ENCODE peak calls at places on chromosomes 13 and 19, in eight cellular contexts. Q is mucosa of descending colon; W is activated CD8-positive, alpha-beta T cell treated with anti-CD3 and anti-CD28 coated beads for 36 hours; U is endothelial cell; J is Caco-2; R is fibroblast of lung; Y is A673; M is GM13976. I is an unnamed sample.

GRCh38 chr19:18089726-18090125 is 3.0 kb upstream of the IL12RB1 start:
- DNase-seq in J (no peak), W (peak; percentile 27), M (no peak), Y (no peak), R (no peak), U (no peak), Q (no peak), I (no peak)

GRCh38 chr19:31330761-31331160 is 18.5 kb downstream of the TSHZ3 start:
- DNase-seq in J (no peak), Q (no peak), U (no peak), Y (no peak), W (no peak), M (no peak), R (no peak), I (no peak)

GRCh38 chr19:16235811-16236710 is 38.4 kb downstream of the AP1M1 start:
- DNase-seq in Q (no peak), R (no peak), Y (no peak), W (no peak), U (no peak), M (no peak), J (no peak), I (no peak)

GRCh38 chr13:114126789-114127472 is 5.5 kb downstream of the RASA3 start:
- DNase-seq in Q (no peak), Y (no peak), R (no peak), M (no peak), U (no peak), J (no peak), W (peak; percentile 57), I (no peak)

GRCh38 chr13:40070357-40070756 is 414.9 kb downstream of the COG6 start:
- DNase-seq in W (no peak), M (no peak), Q (no peak), Y (no peak), R (no peak), U (no peak), J (no peak), I (no peak)

GRCh38 chr19:35978271-35978670 is 16.7 kb upstream of the SDHAF1 start:
- DNase-seq in M (no peak), Y (no peak), Q (no peak), J (no peak), U (no peak), R (no peak), W (no peak), I (no peak)

GRCh38 chr13:33976965-33977364 is 159.0 kb downstream of the RFC3 start:
- DNase-seq in M (no peak), W (no peak), R (no peak), U (no peak), Q (no peak), Y (no peak), J (no peak), I (no peak)

GRCh38 chr19:4705413-4706131 is 18.1 kb downstream of the DPP9 start:
- DNase-seq in U (no peak), R (no peak), Y (no peak), J (no peak), W (no peak), M (no peak), Q (peak; percentile 50), I (no peak)

GRCh38 chr19:42284066-42284501 is 15.0 kb downstream of the CIC start:
- DNase-seq in U (peak; percentile 54), W (peak; percentile 76), Y (peak; percentile 91), Q (peak; percentile 71), M (peak; percentile 94), R (peak; percentile 70), J (peak; percentile 85), I (peak; percentile 93)

GRCh38 chr13:59679239-59679638 is 484.5 kb downstream of the DIAPH3 start:
- DNase-seq in Y (peak; percentile 74), Q (no peak), U (peak; percentile 21), R (no peak), W (no peak), J (no peak), M (no peak), I (no peak)

GRCh38 chr13:63497601-63498000 is 2082.0 kb upstream of the PCDH20 start:
- DNase-seq in W (no peak), U (no peak), Q (no peak), R (peak; percentile 13), M (no peak), J (no peak), Y (no peak), I (no peak)

GRCh38 chr19:56596676-56597075 is 1.6 kb downstream of the ZNF71 start:
- DNase-seq in Y (no peak), R (no peak), U (peak; percentile 10), Q (no peak), M (no peak), J (no peak), W (no peak), I (no peak)

GRCh38 chr13:106098778-106099177 is 436.7 kb downstream of the EFNB2 start:
- DNase-seq in U (no peak), W (no peak), R (no peak), J (no peak), Q (no peak), Y (peak; percentile 5), M (no peak), I (no peak)

GRCh38 chr13:106102776-106103175 is 432.7 kb downstream of the EFNB2 start:
- DNase-seq in R (no peak), Q (no peak), W (no peak), Y (no peak), J (no peak), U (no peak), M (no peak), I (no peak)

GRCh38 chr13:106101201-106101600 is 434.3 kb downstream of the EFNB2 start:
- DNase-seq in Q (no peak), Y (no peak), J (no peak), R (peak; percentile 57), W (no peak), M (no peak), U (no peak), I (no peak)

GRCh38 chr13:106099765-106100164 is 435.7 kb downstream of the EFNB2 start:
- DNase-seq in U (no peak), Q (peak; percentile 56), Y (no peak), J (no peak), M (no peak), W (no peak), R (no peak), I (no peak)

GRCh38 chr13:106100261-106100919 is 435.1 kb downstream of the EFNB2 start:
- DNase-seq in M (no peak), W (peak; percentile 12), J (peak; percentile 98), Y (no peak), Q (peak; percentile 89), R (no peak), U (peak; percentile 9), I (no peak)
- TF ChIP-seq CTCF in M (no peak), W (no peak), J (no peak), Y (no peak), Q (no peak), R (no peak), U (no peak), I (no peak)

GRCh38 chr19:45163156-45163555 is 2.4 kb upstream of the NKPD1 start:
- DNase-seq in M (no peak), R (no peak), Y (no peak), U (no peak), Q (no peak), W (no peak), J (no peak), I (no peak)

GRCh38 chr19:45166723-45167252 is 6.0 kb upstream of the NKPD1 start:
- DNase-seq in J (no peak), M (no peak), U (no peak), R (no peak), W (no peak), Y (no peak), Q (no peak), I (no peak)

GRCh38 chr19:45163751-45164150 is 3.0 kb upstream of the NKPD1 start:
- DNase-seq in M (no peak), W (no peak), J (no peak), Q (no peak), Y (no peak), R (no peak), U (no peak), I (no peak)

GRCh38 chr19:45162464-45163143 is 1.8 kb upstream of the NKPD1 start:
- DNase-seq in Q (no peak), M (no peak), R (no peak), J (no peak), U (no peak), W (no peak), Y (no peak), I (no peak)

GRCh38 chr19:45164577-45165335 is 4.0 kb upstream of the NKPD1 start:
- DNase-seq in Y (no peak), J (no peak), Q (peak; percentile 69), M (peak; percentile 90), U (no peak), R (peak; percentile 68), W (peak; percentile 88), I (peak; percentile 88)
- TF ChIP-seq CTCF in Y (no peak), J (no peak), Q (no peak), M (no peak), U (no peak), R (no peak), W (no peak), I (peak; percentile 29)

DNA sequence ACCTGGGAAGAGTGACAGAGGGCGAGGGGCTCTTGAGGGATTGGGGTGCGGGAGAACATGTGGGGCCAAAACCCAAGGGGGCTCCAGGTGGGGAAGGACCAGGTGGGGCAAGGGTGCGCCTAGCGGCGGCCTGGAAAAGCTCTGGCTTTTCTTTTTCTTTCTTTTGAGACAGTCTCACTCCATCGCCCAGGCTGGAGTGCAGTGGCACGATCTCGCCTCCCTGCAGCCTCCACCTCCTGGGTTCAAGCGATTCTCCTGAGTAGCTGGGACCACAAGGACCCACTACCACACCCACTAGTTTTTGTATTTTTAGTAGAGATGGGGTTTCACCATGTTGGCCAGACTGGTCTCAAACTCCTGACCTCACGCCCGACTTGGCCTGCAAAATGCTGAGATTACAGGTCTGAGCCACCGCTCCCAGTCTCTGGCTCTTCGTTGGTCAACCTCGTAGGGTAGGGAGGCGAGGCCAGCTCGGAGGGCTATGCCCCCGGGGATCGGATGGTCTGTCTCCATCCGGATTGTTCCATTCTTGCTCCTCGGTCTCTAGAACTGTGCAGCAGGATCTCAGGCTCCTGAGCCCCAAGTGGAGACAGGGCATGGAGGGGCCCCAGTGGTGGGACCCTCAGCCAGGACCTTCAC is 3.7 kb downstream of the GADD45B start:
- DNase-seq in Q (no peak), R (no peak), U (no peak), W (peak; percentile 52), M (no peak), Y (no peak), J (no peak), I (no peak)
- TF ChIP-seq CTCF in Q (no peak), R (peak; percentile 30), U (peak; percentile 24), W (peak; percentile 28), M (peak; percentile 24), Y (no peak), J (no peak), I (peak; percentile 35)

DNA sequence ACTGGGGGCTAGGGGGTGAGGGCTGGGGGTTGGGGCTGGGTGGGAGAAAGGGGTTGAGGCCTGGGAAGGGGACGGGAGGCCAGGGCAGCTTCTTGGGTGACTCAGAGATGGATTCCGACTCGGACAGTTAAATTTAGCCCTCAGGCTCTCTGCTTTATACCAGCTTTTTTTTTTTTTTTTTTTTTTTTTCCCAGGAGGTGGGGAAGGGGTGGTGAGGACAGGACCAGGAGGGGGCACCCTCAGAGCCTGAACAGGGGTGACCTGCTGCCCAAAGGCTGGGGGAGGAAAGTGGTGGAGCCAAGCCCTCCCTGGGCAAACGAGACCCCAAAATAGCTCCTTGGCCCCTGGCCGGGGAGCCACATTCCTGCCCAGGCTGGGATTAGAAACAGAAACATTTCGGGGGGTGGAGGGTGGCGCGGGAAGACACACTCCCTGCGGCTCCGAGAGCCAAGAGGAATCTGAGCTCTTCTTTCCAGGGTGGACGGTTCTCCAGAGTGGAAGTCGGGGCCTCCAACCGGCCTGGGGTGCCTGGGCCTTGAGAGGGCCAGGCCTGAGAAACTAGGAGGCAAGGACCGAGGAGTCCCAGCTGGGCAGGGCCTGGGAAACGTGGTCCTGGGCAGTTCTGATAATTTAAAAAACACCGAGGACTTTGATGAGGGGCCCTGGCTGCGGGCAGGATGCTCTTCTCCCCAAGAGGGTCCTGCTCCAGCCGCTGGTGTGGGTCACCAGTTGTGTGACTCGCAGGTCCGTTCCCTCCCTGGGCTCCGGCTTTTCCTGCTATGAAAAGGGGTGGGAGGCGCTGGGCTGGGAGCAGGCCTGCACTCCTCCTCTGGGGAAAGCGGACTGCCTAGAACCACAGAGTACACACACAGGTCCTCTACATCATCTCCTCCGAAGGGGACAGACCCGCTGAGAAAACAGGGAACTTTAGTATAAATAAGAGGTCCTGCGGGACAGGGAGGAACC is 813 bp upstream of the DMPK start:
- DNase-seq in R (peak; percentile 65), J (no peak), Q (no peak), U (no peak), W (no peak), M (no peak), Y (no peak), I (no peak)
- TF ChIP-seq CTCF in R (no peak), J (no peak), Q (no peak), U (no peak), W (no peak), M (no peak), Y (no peak), I (no peak)

I was measured in GM10248.